ENCODE peak calls at places on chromosomes 3 and 15, in six cellular contexts. One of them, this sample, is unnamed.

GRCh38 chr3:110886514-110886913 is 185.1 kb upstream of the NECTIN3 start:
- DNase-seq in A549: no peak
- DNase-seq in BJ: no peak
- DNase-seq in HFF-Myc: no peak
- DNase-seq in fibroblast of lung: no peak
- DNase-seq in fibroblast of pulmonary artery: no peak
- DNase-seq in this sample: no peak

GRCh38 chr3:80355144-80355543 is 587.3 kb upstream of the ROBO1 start:
- DNase-seq in fibroblast of pulmonary artery: peak; percentile 8
- DNase-seq in A549: no peak
- DNase-seq in fibroblast of lung: peak; percentile 7
- DNase-seq in HFF-Myc: no peak
- DNase-seq in BJ: no peak
- DNase-seq in this sample: peak; percentile 81

GRCh38 chr3:64355473-64355872 is 130.2 kb upstream of the PRICKLE2 start:
- DNase-seq in fibroblast of lung: peak; percentile 46
- DNase-seq in BJ: no peak
- DNase-seq in fibroblast of pulmonary artery: peak; percentile 56
- DNase-seq in HFF-Myc: no peak
- DNase-seq in A549: no peak
- DNase-seq in this sample: peak; percentile 76

GRCh38 chr15:98943609-98944111 is 63.9 kb downstream of the PGPEP1L start:
- DNase-seq in A549: no peak
- DNase-seq in HFF-Myc: no peak
- DNase-seq in fibroblast of lung: peak; percentile 42
- DNase-seq in fibroblast of pulmonary artery: peak; percentile 22
- DNase-seq in BJ: no peak
- DNase-seq in this sample: peak; percentile 13

GRCh38 chr3:48372862-48373435 is 930 bp downstream of the FBXW12 start:
- DNase-seq in fibroblast of lung: no peak
- DNase-seq in HFF-Myc: no peak
- DNase-seq in A549: no peak
- DNase-seq in BJ: no peak
- DNase-seq in fibroblast of pulmonary artery: no peak
- DNase-seq in this sample: no peak

GRCh38 chr15:60601098-60601497 is 122.2 kb upstream of the ICE2 start:
- DNase-seq in fibroblast of pulmonary artery: no peak
- DNase-seq in HFF-Myc: no peak
- DNase-seq in BJ: no peak
- DNase-seq in A549: no peak
- DNase-seq in fibroblast of lung: no peak
- DNase-seq in this sample: no peak

GRCh38 chr3:59266551-59266950 is 216.7 kb upstream of the CFAP20DC start:
- DNase-seq in HFF-Myc: no peak
- DNase-seq in BJ: no peak
- DNase-seq in fibroblast of lung: no peak
- DNase-seq in fibroblast of pulmonary artery: no peak
- DNase-seq in A549: no peak
- DNase-seq in this sample: no peak

GRCh38 chr15:78177447-78177873 is 28.3 kb downstream of the IDH3A start:
- DNase-seq in BJ: no peak
- DNase-seq in A549: peak; percentile 61
- DNase-seq in HFF-Myc: peak; percentile 2
- DNase-seq in fibroblast of lung: peak; percentile 15
- DNase-seq in fibroblast of pulmonary artery: peak; percentile 25
- DNase-seq in this sample: peak; percentile 38

GRCh38 chr15:70063284-70063991 is 34.3 kb downstream of the TLE3 start:
- DNase-seq in fibroblast of pulmonary artery: no peak
- DNase-seq in HFF-Myc: no peak
- DNase-seq in A549: no peak
- DNase-seq in fibroblast of lung: no peak
- DNase-seq in BJ: no peak
- DNase-seq in this sample: no peak

DNA sequence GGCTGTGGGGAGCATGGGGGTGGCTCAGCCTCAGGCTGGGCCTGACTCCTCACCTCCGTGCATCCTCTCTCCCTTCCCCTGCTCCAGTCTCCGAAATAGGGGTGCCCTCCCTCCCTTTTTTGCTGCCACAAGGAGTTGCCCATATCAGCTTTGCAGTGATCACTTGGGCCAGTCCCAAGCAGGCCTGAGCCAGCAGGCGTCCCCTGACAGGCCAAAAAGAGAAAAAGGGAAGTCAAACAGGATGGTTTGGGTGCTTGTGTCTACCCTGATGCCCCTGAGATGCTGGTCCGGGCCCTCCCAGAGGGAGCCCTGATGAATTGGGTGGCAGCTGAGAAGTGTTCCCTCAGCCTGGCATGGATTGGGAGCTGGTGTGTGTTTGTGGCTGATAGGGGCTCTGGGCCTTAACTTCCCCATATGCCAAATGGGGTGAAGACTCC is 1.4 kb downstream of the FBLN2 start:
- DNase-seq in A549: no peak
- DNase-seq in fibroblast of pulmonary artery: no peak
- DNase-seq in fibroblast of lung: no peak
- DNase-seq in BJ: no peak
- DNase-seq in HFF-Myc: no peak
- DNase-seq in this sample: no peak
- H3K4me3 ChIP-seq in A549: no peak overlapping the region
- H3K4me3 ChIP-seq in fibroblast of pulmonary artery: peak overlapping the region; percentile 36
- H3K4me3 ChIP-seq in fibroblast of lung: no peak overlapping the region
- H3K4me3 ChIP-seq in BJ: peak overlapping the region; percentile 61
- H3K4me3 ChIP-seq in HFF-Myc: peak overlapping the region; percentile 46
- H3K4me3 ChIP-seq in this sample: peak overlapping the region; percentile 49

GRCh38 chr3:44628716-44629115 is 3.9 kb downstream of the ZNF197 start:
- DNase-seq in fibroblast of lung: no peak
- DNase-seq in HFF-Myc: no peak
- DNase-seq in fibroblast of pulmonary artery: no peak
- DNase-seq in BJ: no peak
- DNase-seq in A549: no peak
- DNase-seq in this sample: no peak

DNA sequence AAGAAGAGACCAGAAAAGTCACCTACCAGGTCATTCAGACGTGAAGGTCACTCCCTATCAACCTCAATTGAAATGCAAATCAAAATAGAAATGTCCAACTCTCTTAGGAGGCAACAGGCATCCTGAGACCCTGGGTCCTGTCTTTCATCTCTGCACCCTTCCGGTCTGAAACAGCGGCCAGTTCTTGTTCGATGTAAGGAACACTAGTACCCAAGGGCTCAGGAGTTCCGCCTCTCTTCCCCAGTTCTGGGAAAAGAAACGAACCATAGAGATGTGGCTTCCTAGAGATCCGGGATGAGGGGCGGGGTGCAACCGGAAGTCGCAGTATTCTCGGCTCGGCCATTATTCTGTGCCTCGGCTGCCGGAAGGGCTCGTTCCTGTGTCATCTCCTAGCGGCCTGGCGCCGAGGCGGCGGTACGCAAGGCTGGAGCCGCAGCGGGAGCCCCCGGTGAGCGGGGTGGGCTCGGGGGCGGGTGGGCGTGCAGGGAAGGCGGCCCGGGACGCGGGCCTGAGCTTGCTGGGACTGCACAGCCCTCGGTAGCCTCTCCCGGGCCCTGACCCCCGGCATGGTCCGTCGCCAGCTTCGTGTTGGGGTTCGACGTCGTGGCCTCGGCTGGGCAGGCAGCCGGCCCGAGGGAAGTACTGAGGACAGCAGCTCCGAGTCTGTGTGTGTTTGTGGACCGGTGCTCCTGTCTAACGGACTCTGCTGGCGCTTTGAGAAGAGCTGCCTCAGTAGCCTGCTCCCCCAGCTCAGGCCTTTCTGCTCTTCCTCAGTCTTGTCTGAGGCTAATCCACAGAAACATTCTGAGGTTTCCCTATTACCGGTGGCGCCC is at the start of gene ZNF197:
- DNase-seq in fibroblast of lung: peak; percentile 92
- DNase-seq in HFF-Myc: peak; percentile 87
- DNase-seq in A549: peak; percentile 59
- DNase-seq in BJ: peak; percentile 56
- DNase-seq in fibroblast of pulmonary artery: peak; percentile 92
- DNase-seq in this sample: peak; percentile 86
- TF ChIP-seq CTCF in fibroblast of lung: peak; percentile 1
- TF ChIP-seq CTCF in HFF-Myc: no peak
- TF ChIP-seq CTCF in A549: no peak
- TF ChIP-seq CTCF in BJ: no peak
- TF ChIP-seq CTCF in fibroblast of pulmonary artery: no peak
- TF ChIP-seq CTCF in this sample: peak; percentile 12

DNA sequence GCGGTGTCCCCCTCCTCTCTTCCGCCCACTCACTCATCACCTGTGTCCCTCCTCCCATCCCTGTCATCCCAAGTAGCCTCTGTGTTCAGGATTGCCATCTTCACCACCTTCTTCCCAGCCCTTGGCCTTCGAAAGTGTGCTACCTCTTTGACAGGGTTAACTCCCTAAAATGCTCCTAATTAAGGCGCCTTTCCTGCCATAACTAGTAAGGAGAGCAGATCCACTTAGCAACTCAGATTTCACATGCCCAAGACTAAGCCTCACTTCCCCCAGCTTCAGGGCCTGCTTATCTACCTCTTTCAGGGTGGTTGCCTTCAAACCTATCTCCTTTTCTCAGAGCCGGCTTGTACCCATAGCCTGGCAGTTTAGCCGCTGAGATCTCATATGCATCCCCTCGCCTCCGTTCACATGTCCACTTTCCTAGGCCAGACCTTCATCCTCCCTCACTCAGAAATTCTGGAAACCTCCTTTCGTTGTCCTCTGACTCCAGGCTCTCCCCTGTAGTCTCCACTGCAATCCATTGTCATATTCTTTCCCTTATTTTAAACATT is 953 bp upstream of the FSTL1 start:
- DNase-seq in A549: no peak
- DNase-seq in HFF-Myc: no peak
- DNase-seq in fibroblast of pulmonary artery: no peak
- DNase-seq in fibroblast of lung: no peak
- DNase-seq in BJ: no peak
- DNase-seq in this sample: no peak
- H3K4me3 ChIP-seq in A549: no peak overlapping the region
- H3K4me3 ChIP-seq in HFF-Myc: peak overlapping the region; percentile 76
- H3K4me3 ChIP-seq in fibroblast of pulmonary artery: peak overlapping the region; percentile 94
- H3K4me3 ChIP-seq in fibroblast of lung: peak overlapping the region; percentile 69
- H3K4me3 ChIP-seq in BJ: peak overlapping the region; percentile 94
- H3K4me3 ChIP-seq in this sample: peak overlapping the region; percentile 81

GRCh38 chr15:79849789-79850188 is 47.0 kb downstream of the MTHFS start:
- DNase-seq in HFF-Myc: no peak
- DNase-seq in A549: peak; percentile 25
- DNase-seq in fibroblast of lung: peak; percentile 50
- DNase-seq in fibroblast of pulmonary artery: peak; percentile 69
- DNase-seq in BJ: no peak
- DNase-seq in this sample: peak; percentile 74
- TF ChIP-seq CTCF in HFF-Myc: peak; percentile 65
- TF ChIP-seq CTCF in A549: peak; percentile 69
- TF ChIP-seq CTCF in fibroblast of lung: peak; percentile 82
- TF ChIP-seq CTCF in fibroblast of pulmonary artery: peak; percentile 91
- TF ChIP-seq CTCF in BJ: peak; percentile 68
- TF ChIP-seq CTCF in this sample: peak; percentile 92

GRCh38 chr3:15982667-15983145 is 184.9 kb upstream of the ANKRD28 start:
- DNase-seq in fibroblast of lung: peak; percentile 95
- DNase-seq in fibroblast of pulmonary artery: peak; percentile 83
- DNase-seq in HFF-Myc: peak; percentile 88
- DNase-seq in BJ: peak; percentile 81
- DNase-seq in A549: no peak
- DNase-seq in this sample: peak; percentile 81
- H3K4me3 ChIP-seq in fibroblast of lung: no peak overlapping the region
- H3K4me3 ChIP-seq in fibroblast of pulmonary artery: no peak overlapping the region
- H3K4me3 ChIP-seq in HFF-Myc: peak overlapping the region; percentile 29
- H3K4me3 ChIP-seq in BJ: peak overlapping the region; percentile 18
- H3K4me3 ChIP-seq in A549: no peak overlapping the region
- H3K4me3 ChIP-seq in this sample: peak overlapping the region; percentile 20

GRCh38 chr3:187019542-187020072 is 89.3 kb downstream of the ST6GAL1 start:
- DNase-seq in A549: no peak
- DNase-seq in BJ: no peak
- DNase-seq in fibroblast of lung: no peak
- DNase-seq in HFF-Myc: no peak
- DNase-seq in fibroblast of pulmonary artery: no peak
- DNase-seq in this sample: no peak
- TF ChIP-seq CTCF in A549: no peak
- TF ChIP-seq CTCF in BJ: no peak
- TF ChIP-seq CTCF in fibroblast of lung: no peak
- TF ChIP-seq CTCF in HFF-Myc: no peak
- TF ChIP-seq CTCF in fibroblast of pulmonary artery: no peak
- TF ChIP-seq CTCF in this sample: no peak